ENCODE peak calls at places on chromosomes 1 and 21, in four cellular contexts. One of them, this sample, is unnamed.

GRCh38 chr1:33277488-33278084 is 21.3 kb downstream of the ZNF362 start:
- DNase-seq in H9: no peak
- DNase-seq in H1: no peak
- DNase-seq in mesendoderm: no peak
- DNase-seq in this sample: no peak

GRCh38 chr1:228198977-228199590 is 8.8 kb upstream of the OBSCN start:
- DNase-seq in mesendoderm: peak
- DNase-seq in H1: no peak
- DNase-seq in H9: no peak
- DNase-seq in this sample: peak

GRCh38 chr1:6603424-6603850 is 768 bp upstream of the KLHL21 start:
- DNase-seq in mesendoderm: no peak
- DNase-seq in H1: no peak
- DNase-seq in H9: peak
- DNase-seq in this sample: peak

GRCh38 chr21:32463889-32464300 is 51.4 kb downstream of the EVA1C start:
- DNase-seq in H1: no peak
- DNase-seq in mesendoderm: no peak
- DNase-seq in H9: no peak
- DNase-seq in this sample: peak

GRCh38 chr1:203290261-203291089 is 14.8 kb upstream of the BTG2 start:
- DNase-seq in mesendoderm: peak
- DNase-seq in H1: peak
- DNase-seq in H9: peak
- DNase-seq in this sample: peak

GRCh38 chr1:87706198-87706597 is 377.5 kb downstream of the LMO4 start:
- DNase-seq in H1: no peak
- DNase-seq in H9: no peak
- DNase-seq in mesendoderm: no peak
- DNase-seq in this sample: peak

GRCh38 chr1:240575976-240576666 is 35.8 kb downstream of the GREM2 start:
- DNase-seq in H1: no peak
- DNase-seq in mesendoderm: peak
- DNase-seq in H9: no peak
- DNase-seq in this sample: peak

GRCh38 chr1:21520899-21521716 is 11.9 kb downstream of the ALPL start:
- DNase-seq in mesendoderm: no peak
- DNase-seq in H1: no peak
- DNase-seq in H9: no peak
- DNase-seq in this sample: peak

GRCh38 chr1:36384542-36385409 is 948 bp downstream of the STK40 start:
- DNase-seq in mesendoderm: peak
- DNase-seq in H9: peak
- DNase-seq in H1: no peak
- DNase-seq in this sample: no peak

DNA sequence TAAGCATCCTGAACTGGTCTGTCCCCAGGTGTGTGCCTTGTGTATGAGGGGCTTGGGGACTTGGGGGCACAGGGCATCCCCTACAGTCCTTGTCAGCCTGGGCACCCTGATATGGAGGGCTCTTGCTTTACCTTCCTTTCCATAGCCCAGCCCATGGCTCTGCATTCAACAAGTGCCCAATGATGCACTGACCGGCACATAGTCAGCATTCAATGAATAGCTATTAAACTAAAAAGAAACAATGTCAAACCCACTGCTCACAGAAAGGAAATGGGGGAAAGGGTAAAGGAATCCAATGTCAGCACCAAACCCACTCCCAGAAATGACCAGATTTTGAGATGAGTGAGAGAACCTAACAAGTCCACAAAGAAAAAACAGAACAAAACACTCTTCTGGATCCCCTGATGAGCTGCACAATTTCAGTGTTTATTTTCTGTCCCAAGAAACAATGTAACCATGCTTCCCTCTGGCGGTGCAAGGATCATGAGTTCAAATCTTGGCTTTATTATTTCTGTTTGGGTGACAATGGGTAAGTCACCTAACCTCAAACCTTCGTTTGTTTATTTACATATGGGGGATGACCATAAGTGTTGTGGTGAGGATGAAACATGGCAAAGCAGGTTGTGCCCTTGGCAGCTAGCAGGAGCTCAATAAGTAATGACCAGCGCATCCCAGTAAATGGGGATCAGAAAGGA is 22.0 kb downstream of the SYT6 start:
- DNase-seq in H9: no peak
- DNase-seq in mesendoderm: no peak
- DNase-seq in H1: no peak
- DNase-seq in this sample: peak
- H3K56ac ChIP-seq in H9: no peak
- H3K56ac ChIP-seq in mesendoderm: no peak
- H3K56ac ChIP-seq in H1: no peak
- H3K56ac ChIP-seq in this sample: no peak

GRCh38 chr1:209672705-209673630 is 2.2 kb upstream of the G0S2 start:
- DNase-seq in H9: no peak
- DNase-seq in mesendoderm: no peak
- DNase-seq in H1: no peak
- DNase-seq in this sample: no peak
- H3K56ac ChIP-seq in H9: no peak
- H3K56ac ChIP-seq in mesendoderm: no peak
- H3K56ac ChIP-seq in H1: no peak
- H3K56ac ChIP-seq in this sample: no peak

DNA sequence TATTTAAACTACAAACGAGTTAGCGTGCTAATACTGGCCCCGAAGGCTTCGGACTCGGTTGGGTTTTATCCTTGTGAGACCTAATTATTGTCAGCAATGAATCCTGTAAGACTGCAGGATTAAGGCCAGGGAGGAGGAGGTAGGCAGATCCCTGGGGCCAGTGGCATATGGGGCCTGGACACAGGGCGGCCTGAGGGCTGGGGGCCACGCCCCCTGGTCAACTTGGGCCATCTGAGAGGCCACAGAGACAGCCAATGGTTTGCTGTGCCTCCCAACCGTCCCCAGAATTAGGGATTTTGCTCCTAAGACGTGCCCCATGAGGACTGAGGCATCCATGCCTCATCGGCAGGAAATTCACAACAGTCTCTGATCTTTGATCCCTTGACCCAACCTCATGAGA is 31.1 kb upstream of the DISP3 start:
- DNase-seq in mesendoderm: no peak
- DNase-seq in H9: peak
- DNase-seq in H1: no peak
- DNase-seq in this sample: no peak
- H3K56ac ChIP-seq in mesendoderm: no peak
- H3K56ac ChIP-seq in H9: no peak
- H3K56ac ChIP-seq in H1: no peak
- H3K56ac ChIP-seq in this sample: no peak

DNA sequence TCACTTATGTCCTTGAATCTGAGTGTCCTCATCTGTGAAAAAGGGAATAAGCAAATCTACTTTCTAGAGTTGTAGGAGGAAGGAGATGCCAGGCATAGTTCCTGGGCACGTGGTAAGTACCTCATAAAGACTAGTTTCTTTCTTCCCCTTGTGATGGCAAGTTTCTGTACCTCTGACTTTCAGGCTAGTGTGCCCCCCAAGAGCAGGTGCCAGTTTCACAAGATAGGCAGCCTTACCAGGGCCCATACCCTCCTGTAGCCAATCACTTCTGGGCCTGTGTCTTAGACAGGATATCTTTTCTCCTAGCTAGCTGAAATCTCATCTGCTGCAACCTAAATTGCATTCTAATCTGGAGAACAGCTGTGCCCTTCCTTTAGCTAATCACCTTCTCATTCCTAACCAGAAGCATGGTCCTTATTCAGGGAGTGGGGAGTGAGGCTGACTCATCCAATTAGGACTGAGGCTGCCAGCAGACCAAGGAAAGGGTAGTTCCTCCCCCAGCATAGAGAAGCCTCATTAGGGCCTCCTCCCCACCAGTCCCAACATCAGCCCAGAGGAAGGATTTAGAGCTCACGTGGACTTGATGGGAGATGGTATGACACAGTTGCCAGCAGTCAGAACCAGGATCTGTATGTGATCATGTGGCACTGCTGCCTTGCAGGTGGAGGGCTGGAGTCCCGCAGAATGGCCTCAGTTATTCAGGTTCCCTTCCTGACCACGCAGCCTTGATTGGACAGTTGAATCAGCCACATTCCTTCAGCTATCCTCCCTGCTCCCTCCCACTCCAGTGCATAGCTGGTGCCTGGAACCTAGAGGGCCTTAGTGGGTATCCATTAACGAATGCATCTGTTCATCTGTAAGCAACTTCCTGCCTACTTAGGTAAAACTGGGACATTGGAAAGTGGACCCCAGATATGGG is 7.9 kb downstream of the KLHDC8A start:
- DNase-seq in H9: no peak
- DNase-seq in H1: no peak
- DNase-seq in mesendoderm: peak
- DNase-seq in this sample: no peak
- H3K56ac ChIP-seq in H9: no peak
- H3K56ac ChIP-seq in H1: no peak
- H3K56ac ChIP-seq in mesendoderm: peak
- H3K56ac ChIP-seq in this sample: no peak

GRCh38 chr1:212055333-212055732 is 19.8 kb downstream of the DTL start:
- DNase-seq in mesendoderm: no peak
- DNase-seq in H9: no peak
- DNase-seq in H1: no peak
- DNase-seq in this sample: no peak
- H3K56ac ChIP-seq in mesendoderm: no peak
- H3K56ac ChIP-seq in H9: no peak
- H3K56ac ChIP-seq in H1: no peak
- H3K56ac ChIP-seq in this sample: no peak

DNA sequence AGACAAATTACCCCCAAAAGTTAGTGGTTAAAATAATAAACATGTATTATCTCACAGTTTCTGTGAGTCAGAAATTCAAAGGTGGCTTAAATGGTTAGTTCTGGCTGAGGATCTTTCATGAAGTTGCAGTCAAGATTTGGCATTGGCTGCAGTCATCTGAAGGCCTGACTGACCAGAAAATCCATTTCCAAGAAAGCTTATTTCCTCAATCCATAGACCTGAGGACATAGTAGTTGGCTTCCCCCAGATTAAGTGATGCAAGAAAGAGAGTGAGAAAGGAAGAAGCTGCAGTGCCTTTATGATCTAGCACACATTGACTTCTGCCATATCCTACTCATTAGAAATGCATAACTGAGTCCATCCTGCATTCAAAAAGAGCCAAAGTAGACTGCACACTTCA is 222.7 kb downstream of the COL24A1 start:
- DNase-seq in mesendoderm: no peak
- DNase-seq in H9: no peak
- DNase-seq in H1: no peak
- DNase-seq in this sample: peak
- H3K56ac ChIP-seq in mesendoderm: no peak
- H3K56ac ChIP-seq in H9: no peak
- H3K56ac ChIP-seq in H1: no peak
- H3K56ac ChIP-seq in this sample: no peak

This sample was measured in IMR-90.